ENCODE peak calls at places on chromosomes 7 and 10, in five cellular contexts. Z is PC-9, K is brain microvascular endothelial cell, F is neuronal stem cell, R is gastrocnemius medialis. C is an unnamed sample. For H3K27me3 and H3K36me3, the result is how much of the 10 kb centered on the place peaks cover.

GRCh38 chr10:32111585-32111984 is 55.4 kb upstream of the KIF5B start:
- DNase-seq in Z (no peak), K (no peak), F (no peak), R (no peak), C (no peak)

GRCh38 chr7:99644436-99644835 is 27.7 kb downstream of the ZSCAN25 start:
- DNase-seq in Z (no peak), K (no peak), F (no peak), R (no peak), C (no peak)

GRCh38 chr7:84697506-84697905 is 489.4 kb downstream of the SEMA3D start:
- DNase-seq in Z (no peak), K (peak), F (no peak), R (no peak), C (no peak)

GRCh38 chr7:3439333-3440030 is 138.4 kb downstream of the SDK1 start:
- DNase-seq in Z (peak), K (peak), F (no peak), R (no peak), C (no peak)

GRCh38 chr10:69766161-69766910 is 35.4 kb upstream of the COL13A1 start:
- DNase-seq in Z (no peak), K (no peak), F (no peak), R (no peak), C (no peak)

GRCh38 chr10:84395581-84395980 is 67.2 kb downstream of the CCSER2 start:
- DNase-seq in Z (no peak), K (peak), F (no peak), R (no peak), C (no peak)

GRCh38 chr7:47438411-47439029 is 143.4 kb downstream of the TNS3 start:
- DNase-seq in Z (no peak), K (no peak), F (no peak), R (no peak), C (no peak)

GRCh38 chr10:33798754-33799153 is 464.3 kb upstream of the NRP1 start:
- DNase-seq in Z (no peak), K (no peak), F (no peak), R (no peak), C (no peak)

GRCh38 chr7:141550694-141551079 is 523 bp upstream of the AGK start:
- DNase-seq in Z (no peak), K (no peak), F (no peak), R (no peak), C (no peak)

GRCh38 chr10:133030126-133030525 is 57.6 kb upstream of the ADGRA1 start:
- DNase-seq in Z (no peak), K (no peak), F (no peak), R (no peak), C (no peak)

GRCh38 chr10:28072573-28072972 is 73.7 kb upstream of the ODAD2 start:
- DNase-seq in Z (no peak), K (no peak), F (no peak), R (no peak), C (no peak)

GRCh38 chr10:55629792-55630490 is 731.1 kb downstream of the ZWINT start:
- DNase-seq in Z (no peak), K (peak), F (peak), R (no peak), C (no peak)

GRCh38 chr7:1288996-1289551 is 56.4 kb downstream of the UNCX start:
- DNase-seq in Z (no peak), K (no peak), F (no peak), R (no peak), C (no peak)

GRCh38 chr10:75272896-75273295 is 37.1 kb upstream of the COMTD1 start:
- DNase-seq in Z (peak), K (no peak), F (no peak), R (no peak), C (no peak)

GRCh38 chr7:66344166-66344565 is 139.0 kb downstream of the TPST1 start:
- DNase-seq in Z (no peak), K (no peak), F (no peak), R (no peak), C (no peak)

GRCh38 chr7:130350945-130351663 is 6.5 kb downstream of the CPA5 start:
- DNase-seq in Z (no peak), K (no peak), F (no peak), R (no peak), C (no peak)

GRCh38 chr7:68107968-68108367 is 1111.3 kb downstream of the TYW1 start:
- DNase-seq in Z (no peak), K (no peak), F (no peak), R (no peak), C (no peak)

GRCh38 chr7:145134377-145134776 is 298.5 kb upstream of the TPK1 start:
- DNase-seq in Z (no peak), K (no peak), F (no peak), R (no peak), C (no peak)

GRCh38 chr7:71974611-71975010 is 437.5 kb downstream of the CALN1 start:
- DNase-seq in Z (no peak), K (no peak), F (no peak), R (no peak), C (no peak)

GRCh38 chr10:42962902-42963231 is 114.0 kb upstream of the RET start:
- DNase-seq in Z (no peak), K (no peak), F (no peak), R (no peak), C (no peak)

GRCh38 chr7:65463184-65463583 is 89.5 kb downstream of the ZNF92 start:
- DNase-seq in Z (no peak), K (no peak), F (no peak), R (no peak), C (no peak)

GRCh38 chr10:116127296-116127695 is 145.7 kb downstream of the GFRA1 start:
- DNase-seq in Z (no peak), K (no peak), F (no peak), R (no peak), C (no peak)

GRCh38 chr10:65911431-65911830 is 1014.4 kb upstream of the LRRTM3 start:
- DNase-seq in Z (no peak), K (no peak), F (no peak), R (no peak), C (no peak)

GRCh38 chr10:47033541-47034270 is 122.5 kb downstream of the PTPN20 start:
- DNase-seq in Z (no peak), K (no peak), F (no peak), R (no peak), C (no peak)

GRCh38 chr7:103702982-103703381 is 257.0 kb upstream of the SLC26A5 start:
- DNase-seq in Z (no peak), K (no peak), F (no peak), R (no peak), C (no peak)

GRCh38 chr10:119669975-119670640 is 18.9 kb downstream of the BAG3 start:
- DNase-seq in Z (no peak), K (no peak), F (no peak), R (peak), C (no peak)

GRCh38 chr10:63977329-63977923 is 456.2 kb downstream of the REEP3 start:
- DNase-seq in Z (no peak), K (peak), F (peak), R (no peak), C (peak)

GRCh38 chr10:77283326-77283725 is 354.3 kb downstream of the KCNMA1 start:
- DNase-seq in Z (no peak), K (no peak), F (no peak), R (no peak), C (no peak)

GRCh38 chr10:47353351-47353750 is 5.2 kb downstream of the RBP3 start:
- DNase-seq in Z (no peak), K (no peak), F (no peak), R (no peak), C (no peak)

GRCh38 chr10:132422931-132423813 is 26.2 kb downstream of the PWWP2B start:
- DNase-seq in Z (no peak), K (no peak), F (no peak), R (no peak), C (no peak)

GRCh38 chr7:22156205-22156604 is 200.7 kb downstream of the RAPGEF5 start:
- DNase-seq in Z (peak), K (peak), F (no peak), R (no peak), C (no peak)

GRCh38 chr7:158120313-158120712 is 467.3 kb downstream of the PTPRN2 start:
- DNase-seq in Z (no peak), K (no peak), F (no peak), R (no peak), C (no peak)

DNA sequence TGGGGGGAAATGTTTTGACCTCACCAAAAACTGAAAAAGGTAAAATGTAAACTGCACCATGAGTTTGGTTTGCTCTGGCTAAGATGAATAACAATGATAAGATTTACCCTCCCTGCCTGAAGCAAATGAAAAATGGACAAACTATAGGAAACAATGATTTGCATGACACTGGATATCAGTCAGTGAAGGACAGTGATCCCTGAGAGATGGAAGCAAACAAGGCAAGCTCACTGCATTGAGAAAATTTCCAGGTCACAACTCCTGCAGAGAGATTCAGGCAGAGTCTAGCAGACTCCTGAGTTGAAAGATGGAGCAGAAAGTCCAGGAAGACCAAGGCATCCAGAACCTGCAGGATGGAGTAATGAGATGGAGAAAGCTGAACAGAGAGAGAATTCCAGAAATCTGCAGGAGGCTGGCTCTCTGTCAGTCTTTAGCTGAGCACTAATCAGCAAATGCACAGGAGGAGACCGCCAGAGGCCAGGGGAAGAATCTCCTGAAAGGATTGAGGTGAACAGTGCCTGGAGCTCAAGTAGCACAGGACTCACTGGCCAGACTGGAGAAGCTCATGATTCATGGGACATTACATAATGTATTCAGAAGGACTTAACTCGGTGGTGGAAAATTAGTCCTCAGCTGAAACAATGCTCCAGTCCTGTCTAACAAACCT is 51.2 kb upstream of the PALS2 start:
- DNase-seq in Z (no peak), K (no peak), F (peak), R (no peak), C (no peak)
- H3K27me3 ChIP-seq in Z (under half), K (under half), F (under half), R (under half), C (under half)

DNA sequence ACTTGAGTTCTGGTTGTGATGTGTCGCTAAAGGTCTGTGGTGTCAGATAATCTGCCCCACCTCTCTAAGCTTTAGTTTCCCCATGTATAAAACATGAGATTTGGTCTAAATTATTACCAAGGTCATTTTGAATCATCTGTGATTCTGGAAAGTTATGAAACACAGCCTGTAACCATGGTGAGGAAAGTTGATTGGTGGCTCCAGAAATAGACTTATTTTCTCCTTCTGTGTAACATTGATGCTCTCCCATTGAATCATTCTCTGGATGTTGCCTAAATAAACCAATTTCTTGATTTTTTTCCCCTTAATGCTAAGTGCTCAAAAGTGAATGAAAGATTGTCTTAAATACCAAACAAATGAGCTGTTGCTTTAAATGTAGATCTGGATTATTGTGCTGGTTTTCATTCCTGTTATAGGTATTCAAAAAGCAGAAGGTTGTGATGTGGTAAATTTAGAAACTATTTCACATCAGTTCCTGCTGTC is 30.0 kb upstream of the PCGF5 start:
- DNase-seq in Z (no peak), K (peak), F (no peak), R (no peak), C (no peak)
- H3K36me3 ChIP-seq in Z (under half), K (under half), F (under half), R (under half), C (under half)

GRCh38 chr10:118594392-118595063 is 920 bp downstream of the PRLHR start:
- DNase-seq in Z (no peak), K (peak), F (peak), R (no peak), C (peak)
- H3K27me3 ChIP-seq in Z (under half), K (under half), F (under half), R (half or more), C (under half)

DNA sequence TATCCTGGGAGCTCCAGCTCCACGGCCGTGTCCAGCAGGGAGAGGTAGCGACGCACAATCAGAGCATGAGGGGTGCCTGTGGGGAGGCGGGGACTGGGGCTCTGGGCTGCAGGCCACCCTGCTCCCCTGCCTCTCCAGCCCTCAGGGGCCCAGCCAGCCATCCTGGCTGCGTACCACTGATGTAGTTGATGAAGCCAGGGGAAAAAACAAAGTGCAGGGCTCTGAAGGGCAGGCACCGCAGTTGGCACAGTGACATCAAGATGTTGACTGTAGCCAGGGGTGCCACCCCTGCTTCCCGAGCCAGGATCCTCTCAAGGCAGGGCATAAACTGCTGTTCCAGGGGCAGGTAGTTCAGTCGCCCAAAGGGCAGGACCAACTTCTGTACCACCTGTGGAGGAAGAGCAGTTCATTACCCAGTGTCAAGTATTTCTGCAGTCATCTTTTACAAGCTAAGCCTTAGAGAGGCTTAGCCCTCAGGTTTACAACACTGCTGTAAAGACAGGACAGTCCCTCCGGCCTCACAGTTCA is 2.8 kb downstream of the FASTK start:
- DNase-seq in Z (no peak), K (no peak), F (no peak), R (no peak), C (no peak)
- H3K36me3 ChIP-seq in Z (under half), K (under half), F (half or more), R (under half), C (under half)

GRCh38 chr7:150951181-150951520 is 27.0 kb downstream of the KCNH2 start:
- DNase-seq in Z (no peak), K (no peak), F (no peak), R (no peak), C (no peak)
- H3K27me3 ChIP-seq in Z (half or more), K (under half), F (under half), R (under half), C (under half)

DNA sequence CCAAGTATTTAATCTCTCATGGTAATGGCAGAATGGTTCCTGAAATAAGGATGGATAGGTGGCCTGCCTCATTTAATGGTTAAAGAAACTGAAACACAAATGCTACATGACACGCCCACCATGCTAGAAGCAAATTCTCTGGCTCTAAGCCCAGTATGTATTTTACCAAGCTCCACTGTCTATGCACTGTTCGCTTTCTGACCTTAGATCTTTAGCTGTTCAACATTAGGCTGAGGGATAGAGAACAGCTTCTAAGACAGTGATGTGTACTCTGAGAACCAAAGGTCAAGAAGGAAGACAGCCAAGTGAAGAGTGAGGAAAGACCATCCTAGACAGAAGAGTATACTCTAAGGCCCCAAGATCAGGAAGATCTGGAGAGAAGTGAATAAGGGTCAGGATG is 26.6 kb downstream of the FAM3C start:
- DNase-seq in Z (no peak), K (peak), F (no peak), R (no peak), C (no peak)
- H3K36me3 ChIP-seq in Z (half or more), K (under half), F (half or more), R (under half), C (under half)

GRCh38 chr10:117543245-117543998 is 876 bp downstream of the EMX2 start:
- DNase-seq in Z (no peak), K (peak), F (peak), R (no peak), C (no peak)
- H3K27me3 ChIP-seq in Z (under half), K (half or more), F (half or more), R (half or more), C (half or more)